ENCODE peak calls at places on chromosomes 13 and 19, in ten cellular contexts. A, C, V, T, K, M, R, H, J and G are unnamed samples. For H3K4me1, the result is how much of the 10 kb centered on the place peaks cover.

GRCh38 chr19:45125975-45126493 is 33.1 kb downstream of the PPP1R37 start:
- DNase-seq in A (peak), C (peak), V (no peak), T (peak), K (peak), M (peak), R (peak), H (peak), J (peak), G (peak)

GRCh38 chr19:17090501-17091074 is 15.0 kb downstream of the MYO9B start:
- DNase-seq in A (no peak), C (no peak), V (no peak), T (peak), K (peak), M (no peak), R (no peak), H (no peak), J (no peak), G (no peak)

GRCh38 chr19:17654993-17655392 is 33.2 kb downstream of the UNC13A start:
- DNase-seq in A (peak), C (no peak), V (no peak), T (no peak), K (no peak), M (no peak), R (peak), H (no peak), J (no peak), G (no peak)

GRCh38 chr19:33375760-33376159 is 2.3 kb downstream of the CEBPG start:
- DNase-seq in A (no peak), C (no peak), V (no peak), T (peak), K (peak), M (no peak), R (no peak), H (no peak), J (no peak), G (no peak)

GRCh38 chr13:71513414-71514063 is 353.5 kb downstream of the DACH1 start:
- DNase-seq in A (peak), C (no peak), V (no peak), T (no peak), K (no peak), M (no peak), R (no peak), H (no peak), J (no peak), G (no peak)

GRCh38 chr13:44064376-44064775 is 184.7 kb downstream of the LACC1 start:
- DNase-seq in A (no peak), C (no peak), V (no peak), T (no peak), K (no peak), M (no peak), R (no peak), H (no peak), J (no peak), G (no peak)

GRCh38 chr19:16258440-16258903 is 60.8 kb downstream of the AP1M1 start:
- DNase-seq in A (no peak), C (peak), V (no peak), T (no peak), K (no peak), M (peak), R (no peak), H (peak), J (peak), G (no peak)

GRCh38 chr19:23440791-23441190 is 45.5 kb upstream of the ZNF91 start:
- DNase-seq in A (no peak), C (no peak), V (no peak), T (no peak), K (no peak), M (no peak), R (peak), H (no peak), J (no peak), G (no peak)

GRCh38 chr19:13817615-13818371 is 22.6 kb downstream of the ZSWIM4 start:
- DNase-seq in A (peak), C (no peak), V (no peak), T (no peak), K (no peak), M (peak), R (no peak), H (peak), J (peak), G (peak)

GRCh38 chr13:59304596-59304995 is 859.1 kb downstream of the DIAPH3 start:
- DNase-seq in A (no peak), C (no peak), V (no peak), T (no peak), K (no peak), M (no peak), R (no peak), H (no peak), J (no peak), G (no peak)

GRCh38 chr13:64758520-64758919 is 2471.6 kb downstream of the PCDH9 start:
- DNase-seq in A (no peak), C (no peak), V (no peak), T (peak), K (peak), M (no peak), R (no peak), H (no peak), J (no peak), G (peak)

GRCh38 chr13:62767473-62767872 is 1351.8 kb upstream of the PCDH20 start:
- DNase-seq in A (no peak), C (no peak), V (no peak), T (no peak), K (no peak), M (no peak), R (no peak), H (no peak), J (no peak), G (no peak)

GRCh38 chr19:44869728-44870470 is 21.2 kb upstream of the TOMM40 start:
- DNase-seq in A (peak), C (peak), V (peak), T (peak), K (peak), M (peak), R (no peak), H (peak), J (no peak), G (no peak)

GRCh38 chr19:7191946-7192691 is 102.1 kb downstream of the INSR start:
- DNase-seq in A (no peak), C (no peak), V (no peak), T (no peak), K (no peak), M (no peak), R (no peak), H (no peak), J (no peak), G (no peak)

GRCh38 chr19:45632468-45633196 is 6.6 kb downstream of the EML2 start:
- DNase-seq in A (peak), C (peak), V (peak), T (peak), K (peak), M (peak), R (peak), H (peak), J (peak), G (peak)

GRCh38 chr19:33515921-33516320 is 5.7 kb downstream of the PEPD start:
- DNase-seq in A (no peak), C (no peak), V (no peak), T (no peak), K (no peak), M (no peak), R (no peak), H (no peak), J (no peak), G (no peak)

GRCh38 chr13:68380041-68380973 is 1150.2 kb upstream of the PCDH9 start:
- DNase-seq in A (no peak), C (no peak), V (no peak), T (no peak), K (no peak), M (no peak), R (no peak), H (no peak), J (no peak), G (no peak)

GRCh38 chr13:51760592-51760991 is 43.4 kb downstream of the DHRS12 start:
- DNase-seq in A (no peak), C (no peak), V (peak), T (peak), K (no peak), M (no peak), R (no peak), H (no peak), J (peak), G (no peak)

GRCh38 chr19:34359954-34360315 is 5.1 kb upstream of the GPI start:
- DNase-seq in A (no peak), C (no peak), V (peak), T (no peak), K (no peak), M (no peak), R (no peak), H (no peak), J (no peak), G (no peak)

GRCh38 chr19:7869910-7870511 is 4.2 kb downstream of the PRR36 start:
- DNase-seq in A (peak), C (peak), V (peak), T (no peak), K (peak), M (peak), R (peak), H (peak), J (peak), G (no peak)

GRCh38 chr13:24473646-24474045 is 38.9 kb downstream of the PARP4 start:
- DNase-seq in A (no peak), C (no peak), V (no peak), T (no peak), K (no peak), M (no peak), R (no peak), H (no peak), J (no peak), G (no peak)

GRCh38 chr13:24012648-24013047 is 115.3 kb upstream of the C1QTNF9B start:
- DNase-seq in A (no peak), C (no peak), V (no peak), T (no peak), K (no peak), M (no peak), R (no peak), H (no peak), J (no peak), G (no peak)

GRCh38 chr19:5059767-5060166 is 90.9 kb downstream of the KDM4B start:
- DNase-seq in A (no peak), C (no peak), V (no peak), T (no peak), K (no peak), M (no peak), R (no peak), H (no peak), J (no peak), G (no peak)

GRCh38 chr13:28396053-28396452 is 98.9 kb downstream of the FLT1 start:
- DNase-seq in A (no peak), C (peak), V (no peak), T (no peak), K (no peak), M (no peak), R (no peak), H (no peak), J (no peak), G (no peak)

GRCh38 chr19:10740798-10741197 is 22.9 kb downstream of the DNM2 start:
- DNase-seq in A (no peak), C (no peak), V (no peak), T (no peak), K (no peak), M (no peak), R (no peak), H (no peak), J (no peak), G (no peak)

GRCh38 chr19:10744848-10745293 is 27.0 kb downstream of the DNM2 start:
- DNase-seq in A (peak), C (no peak), V (no peak), T (no peak), K (no peak), M (no peak), R (no peak), H (no peak), J (no peak), G (no peak)

GRCh38 chr19:10747271-10747670 is 29.4 kb downstream of the DNM2 start:
- DNase-seq in A (peak), C (no peak), V (no peak), T (no peak), K (no peak), M (no peak), R (peak), H (no peak), J (no peak), G (no peak)

GRCh38 chr19:10744222-10744847 is 26.5 kb downstream of the DNM2 start:
- DNase-seq in A (peak), C (no peak), V (no peak), T (no peak), K (no peak), M (no peak), R (no peak), H (no peak), J (no peak), G (no peak)

GRCh38 chr19:10742494-10742893 is 24.6 kb downstream of the DNM2 start:
- DNase-seq in A (peak), C (no peak), V (no peak), T (no peak), K (no peak), M (no peak), R (no peak), H (no peak), J (no peak), G (no peak)
- H3K4me1 ChIP-seq in A (half or more), C (under half), V (under half), T (under half), K (under half), M (half or more), R (under half), H (half or more), J (under half), G (under half)

DNA sequence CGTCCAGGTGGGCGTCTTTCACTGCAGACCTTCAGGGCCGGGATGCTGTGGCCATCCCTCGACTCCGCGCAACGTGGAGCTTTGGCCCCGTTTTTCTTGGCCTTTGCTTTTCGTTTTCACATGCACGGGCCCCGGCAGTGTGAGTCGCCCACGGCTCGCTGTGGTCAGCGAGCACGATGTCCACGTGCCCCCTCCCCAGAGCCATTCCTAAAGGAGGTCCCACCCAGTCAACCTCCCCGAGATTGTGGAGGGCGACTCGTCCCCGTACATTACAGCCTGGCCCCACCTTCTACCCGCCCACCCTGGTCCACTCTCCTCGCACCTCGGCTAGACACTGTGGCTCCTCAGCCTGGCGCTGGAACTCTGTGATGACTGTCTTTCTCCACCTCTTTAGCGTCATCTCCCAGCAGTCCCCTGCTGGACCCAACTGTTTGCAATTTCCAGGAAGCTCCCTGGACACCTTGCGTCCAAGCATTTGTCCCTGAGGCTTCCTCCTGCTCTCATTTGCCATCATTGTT is 405 bp downstream of the ZNF446 start:
- DNase-seq in A (no peak), C (peak), V (no peak), T (peak), K (no peak), M (peak), R (peak), H (no peak), J (no peak), G (peak)
- TF ChIP-seq CTCF in A (no peak), C (no peak), V (no peak), T (no peak), K (no peak), M (no peak), R (no peak), H (no peak), J (no peak), G (no peak)

GRCh38 chr19:55173186-55173716 is 6.8 kb upstream of the DNAAF3 start:
- DNase-seq in A (no peak), C (no peak), V (no peak), T (no peak), K (no peak), M (no peak), R (no peak), H (no peak), J (no peak), G (no peak)
- H3K4me3 ChIP-seq in A (no peak), C (peak), V (peak), T (peak), K (peak), M (no peak), R (peak), H (peak), J (no peak), G (peak)

DNA sequence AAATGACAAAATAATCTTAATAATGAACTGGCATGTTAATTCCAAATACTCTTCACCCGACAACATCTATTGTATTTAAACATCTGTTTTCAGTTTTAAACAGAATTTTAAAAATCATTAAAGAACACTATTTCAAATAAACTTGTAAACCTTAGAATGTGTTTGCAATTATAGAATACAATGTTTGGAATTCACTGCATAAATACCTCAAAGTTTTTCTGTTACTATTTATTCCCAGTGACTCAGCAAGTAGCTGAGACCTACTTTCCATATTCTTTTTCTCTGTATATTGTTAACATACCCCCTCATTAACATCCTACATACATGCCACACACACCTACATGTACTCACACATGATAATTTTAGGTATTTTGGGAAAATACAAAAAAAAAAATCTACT is 1134.3 kb downstream of the SLITRK1 start:
- DNase-seq in A (no peak), C (no peak), V (no peak), T (peak), K (peak), M (no peak), R (no peak), H (no peak), J (no peak), G (no peak)
- H3K4me1 ChIP-seq in A (under half), C (under half), V (under half), T (under half), K (under half), M (under half), R (under half), H (under half), J (under half), G (under half)

DNA sequence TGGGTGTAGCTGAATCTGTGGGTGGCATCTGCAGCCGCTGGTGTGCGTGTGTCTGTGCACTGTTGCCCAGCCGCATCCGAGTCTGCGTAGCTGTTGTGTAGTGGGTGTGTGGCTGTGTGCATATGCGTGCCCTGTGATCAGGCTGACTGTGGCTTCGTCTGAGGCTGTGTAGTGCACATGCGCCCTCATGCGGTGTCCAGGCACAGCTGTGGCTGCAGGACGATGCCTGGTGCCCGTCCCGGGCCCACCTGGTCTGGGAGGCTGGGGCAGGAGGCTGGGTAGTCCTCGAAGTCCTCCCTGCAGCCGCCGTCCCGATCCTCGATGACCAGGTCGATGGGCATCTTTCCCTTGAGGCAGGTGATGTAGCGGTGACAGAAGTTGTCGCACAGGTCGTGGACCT is 4.9 kb downstream of the MEIS3 start:
- DNase-seq in A (no peak), C (no peak), V (no peak), T (no peak), K (no peak), M (no peak), R (peak), H (no peak), J (no peak), G (peak)
- TF ChIP-seq CTCF in A (no peak), C (no peak), V (no peak), T (no peak), K (no peak), M (peak), R (peak), H (no peak), J (no peak), G (no peak)

DNA sequence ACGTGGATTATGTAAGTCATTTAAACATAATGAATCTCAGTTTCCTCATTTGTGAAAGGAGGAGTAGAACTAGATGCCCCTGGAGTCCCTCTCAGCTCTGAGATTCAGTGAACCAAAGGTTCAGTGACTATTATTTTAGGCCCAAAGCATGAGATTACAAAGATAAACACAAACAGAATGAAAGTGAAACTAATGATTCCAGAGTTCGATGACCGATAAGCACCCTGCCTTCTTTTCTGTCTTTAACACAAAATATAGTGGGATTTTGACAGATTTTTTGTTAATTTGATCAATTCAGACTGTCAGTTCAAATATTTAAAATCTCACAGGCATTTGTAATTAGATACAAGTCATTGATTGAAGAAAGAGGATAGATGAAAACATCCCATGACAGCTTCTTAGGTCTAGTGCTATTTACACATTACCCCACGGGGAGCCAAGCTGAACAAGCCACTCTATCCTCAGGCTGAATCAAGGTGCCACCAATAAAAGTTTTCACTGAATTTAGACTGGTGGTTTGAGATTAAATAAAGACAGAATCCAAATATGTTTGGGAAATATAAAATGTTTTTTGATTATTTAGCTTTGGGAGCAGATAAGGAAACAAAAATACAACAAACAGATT is 64.6 kb upstream of the RAP2A start:
- DNase-seq in A (no peak), C (no peak), V (no peak), T (no peak), K (no peak), M (no peak), R (no peak), H (no peak), J (no peak), G (no peak)
- H3K4me3 ChIP-seq in A (no peak), C (peak), V (peak), T (peak), K (peak), M (no peak), R (peak), H (peak), J (no peak), G (no peak)

GRCh38 chr13:106373304-106373988 is 162.0 kb downstream of the EFNB2 start:
- DNase-seq in A (no peak), C (no peak), V (no peak), T (peak), K (no peak), M (no peak), R (no peak), H (no peak), J (no peak), G (no peak)
- H3K4me1 ChIP-seq in A (under half), C (under half), V (under half), T (under half), K (under half), M (under half), R (under half), H (under half), J (under half), G (under half)

GRCh38 chr13:31199849-31200635 is at the start of gene B3GLCT:
- DNase-seq in A (peak), C (peak), V (peak), T (peak), K (peak), M (peak), R (peak), H (peak), J (peak), G (peak)
- TF ChIP-seq CTCF in A (peak), C (peak), V (peak), T (peak), K (peak), M (peak), R (peak), H (peak), J (peak), G (peak)